ENCODE peak calls at places on chromosomes 13 and 19, in five cellular contexts. S, E, C, A and L are unnamed samples.
A peak's percentile ranks its signal among the peaks of the same experiment; 100 is the strongest.

GRCh38 chr19:4354897-4355296 is 11.5 kb downstream of the MPND start:
- DNase-seq in S (no peak), E (no peak), C (no peak), A (no peak), L (no peak)

GRCh38 chr13:29593605-29594297 is 1.7 kb downstream of the SLC7A1 start:
- DNase-seq in S (no peak), E (no peak), C (no peak), A (no peak), L (no peak)

GRCh38 chr19:30744741-30745475 is 372.7 kb downstream of the ZNF536 start:
- DNase-seq in S (no peak), E (no peak), C (no peak), A (no peak), L (no peak)

GRCh38 chr13:90233933-90234672 is 1113.4 kb upstream of the MIR17HG start:
- DNase-seq in S (no peak), E (no peak), C (no peak), A (peak; percentile 16), L (no peak)

GRCh38 chr13:114109646-114110045 is 22.8 kb downstream of the RASA3 start:
- DNase-seq in S (no peak), E (no peak), C (no peak), A (no peak), L (no peak)

GRCh38 chr19:17654993-17655392 is 33.2 kb downstream of the UNC13A start:
- DNase-seq in S (no peak), E (no peak), C (no peak), A (no peak), L (no peak)

GRCh38 chr19:5955638-5955935 is 22.4 kb downstream of the RANBP3 start:
- DNase-seq in S (no peak), E (no peak), C (no peak), A (peak; percentile 30), L (no peak)

GRCh38 chr19:2495130-2495641 is 19.3 kb downstream of the GADD45B start:
- DNase-seq in S (no peak), E (no peak), C (peak; percentile 83), A (peak; percentile 42), L (peak; percentile 63)

GRCh38 chr13:73248711-73249580 is 190.1 kb downstream of the KLF5 start:
- DNase-seq in S (no peak), E (no peak), C (peak; percentile 74), A (no peak), L (peak; percentile 64)

GRCh38 chr19:17405250-17406038 is at the start of gene BST2:
- DNase-seq in S (peak; percentile 94), E (no peak), C (peak; percentile 64), A (no peak), L (no peak)

GRCh38 chr13:43760257-43760656 is 26.5 kb downstream of the ENOX1 start:
- DNase-seq in S (no peak), E (no peak), C (no peak), A (no peak), L (no peak)

GRCh38 chr13:99681695-99682094 is 180.4 kb downstream of the TM9SF2 start:
- DNase-seq in S (no peak), E (no peak), C (no peak), A (no peak), L (no peak)

GRCh38 chr13:78689011-78689410 is 30.1 kb upstream of the OBI1 start:
- DNase-seq in S (no peak), E (no peak), C (no peak), A (no peak), L (no peak)
- TF ChIP-seq CTCF in S (no peak), E (no peak), C (no peak), A (peak; percentile 7), L (peak; percentile 43)

GRCh38 chr13:27830010-27830409 is 37.7 kb downstream of the GSX1 start:
- DNase-seq in S (peak; percentile 73), E (no peak), C (no peak), A (no peak), L (no peak)
- H3K4me3 ChIP-seq in S (peak overlapping the region; percentile 54), E (no peak overlapping the region), C (peak overlapping the region; percentile 54), A (no peak overlapping the region), L (no peak overlapping the region)

DNA sequence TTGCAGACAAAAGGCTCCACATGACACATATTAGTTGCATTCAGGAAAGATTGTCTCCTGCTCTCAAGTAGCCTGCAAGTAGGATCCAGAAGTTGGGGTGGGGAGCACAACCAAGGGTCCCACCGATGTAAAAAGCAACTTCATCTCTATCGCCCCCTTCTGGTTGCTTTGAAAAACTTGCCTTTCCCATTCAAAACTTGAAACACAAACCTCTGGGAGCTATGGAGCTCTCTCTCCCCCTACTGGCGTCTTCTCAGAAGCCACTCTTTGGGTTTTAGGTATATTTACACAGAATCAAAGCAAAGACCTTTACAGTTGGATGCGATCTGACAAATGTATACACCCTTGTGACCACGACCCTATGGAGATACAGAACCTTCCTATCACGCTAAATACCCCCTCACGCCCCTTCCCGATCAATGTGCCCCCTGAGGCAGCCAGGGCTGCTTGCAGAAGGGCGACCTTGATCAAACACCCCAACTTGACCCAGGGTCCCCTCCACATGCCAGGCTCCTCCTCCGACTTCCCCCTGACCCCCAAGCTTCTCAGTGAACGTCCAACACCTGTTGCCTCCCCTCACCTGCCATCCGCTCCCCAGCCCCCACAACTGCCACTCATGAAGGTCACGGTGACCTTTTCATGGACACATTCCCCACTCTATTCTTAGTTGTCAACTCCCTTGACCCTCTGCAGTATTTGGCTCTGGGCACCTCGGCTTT is 10.1 kb downstream of the NOSIP start:
- DNase-seq in S (peak; percentile 88), E (peak; percentile 77), C (no peak), A (peak; percentile 91), L (peak; percentile 55)
- TF ChIP-seq CTCF in S (peak; percentile 98), E (peak; percentile 96), C (peak; percentile 94), A (peak; percentile 100), L (peak; percentile 94)

GRCh38 chr13:71867101-71867814 is at the start of gene DACH1:
- DNase-seq in S (peak; percentile 97), E (peak; percentile 37), C (no peak), A (peak; percentile 12), L (no peak)

GRCh38 chr13:71871844-71872243 is 4.8 kb upstream of the DACH1 start:
- DNase-seq in S (no peak), E (no peak), C (no peak), A (no peak), L (no peak)

GRCh38 chr13:71871180-71871754 is 4.3 kb upstream of the DACH1 start:
- DNase-seq in S (no peak), E (no peak), C (no peak), A (no peak), L (no peak)

GRCh38 chr13:71869274-71869673 is 2.3 kb upstream of the DACH1 start:
- DNase-seq in S (no peak), E (no peak), C (no peak), A (no peak), L (no peak)

DNA sequence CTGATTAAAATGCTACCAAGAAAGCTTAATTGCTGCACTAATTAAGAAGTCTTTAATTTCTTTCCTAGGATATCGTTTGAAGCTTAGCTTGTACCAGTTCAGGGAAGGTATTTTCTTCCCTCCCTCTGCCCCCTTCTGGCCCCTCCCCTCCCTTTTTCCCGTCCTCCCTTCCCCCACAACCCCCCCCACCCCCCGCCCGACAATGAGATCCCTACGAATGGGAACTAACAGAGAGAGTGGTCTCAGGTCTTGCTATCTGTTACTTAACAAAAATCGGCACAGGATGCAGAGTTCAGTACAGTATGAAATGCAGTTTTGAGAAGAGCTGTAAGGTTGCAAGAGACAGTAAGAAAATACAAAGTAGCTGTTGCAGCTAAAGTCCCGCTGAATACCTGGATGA is 3.0 kb upstream of the DACH1 start:
- DNase-seq in S (no peak), E (no peak), C (no peak), A (no peak), L (no peak)
- H3K4me3 ChIP-seq in S (no peak overlapping the region), E (no peak overlapping the region), C (no peak overlapping the region), A (no peak overlapping the region), L (no peak overlapping the region)

DNA sequence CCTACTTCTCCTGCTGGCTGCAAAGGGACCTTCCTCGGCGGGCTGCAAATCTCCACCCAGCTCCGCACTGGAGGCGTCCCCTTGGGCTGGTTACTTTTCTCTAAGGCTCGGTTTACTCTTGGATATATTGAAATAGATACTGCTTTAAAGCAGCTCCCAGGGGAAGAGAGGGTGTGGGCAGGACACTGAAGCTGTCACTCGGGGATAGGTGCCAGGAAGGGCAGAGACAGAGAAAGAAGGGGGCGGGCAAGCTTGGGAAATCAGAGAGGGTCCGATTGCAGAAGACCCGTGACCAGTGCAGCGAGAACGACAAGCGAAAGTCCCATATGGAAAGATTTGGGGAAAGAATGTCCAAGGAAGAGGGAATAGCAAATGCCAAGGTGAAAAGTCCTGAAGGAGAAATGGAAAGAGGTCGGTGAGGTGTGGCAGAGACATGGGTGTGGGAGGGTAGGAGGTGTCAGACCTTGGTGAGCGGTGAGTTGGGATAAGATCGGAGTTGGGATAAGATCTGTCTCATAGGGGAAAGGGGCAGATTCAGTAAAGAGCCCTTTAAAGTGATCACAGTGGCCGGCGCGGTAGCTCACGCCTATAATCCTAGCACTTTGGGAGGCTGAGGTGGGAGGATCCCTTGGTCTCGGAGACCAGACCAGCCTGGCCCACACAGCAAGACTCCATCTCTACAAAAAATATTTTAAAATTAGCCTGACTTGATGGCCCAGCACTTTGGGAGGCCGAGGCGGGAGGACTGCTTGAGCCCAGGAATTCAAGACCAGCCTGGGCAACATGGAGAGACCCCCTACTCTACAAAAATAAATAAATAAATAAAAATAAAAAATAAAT is 618 bp downstream of the THSD8 start:
- DNase-seq in S (no peak), E (no peak), C (no peak), A (peak; percentile 10), L (no peak)
- TF ChIP-seq CTCF in S (no peak), E (no peak), C (no peak), A (no peak), L (no peak)